ENCODE peak calls at places on chromosomes 7 and 10, in five cellular contexts. Q is HEK293T, A is GM12878, L is NT2/D1, B is HepG2. U is an unnamed sample.
A peak's percentile ranks its signal among the peaks of the same experiment; 100 is the strongest.

GRCh38 chr10:49281461-49281860 is 17.5 kb upstream of the C10orf71 start:
- DNase-seq in Q (peak; percentile 27), A (no peak), B (no peak), L (no peak), U (peak; percentile 93)

GRCh38 chr7:155754165-155754564 is 58.1 kb downstream of the SHH start:
- DNase-seq in B (no peak), L (no peak), Q (no peak), A (no peak), U (no peak)

GRCh38 chr7:7274782-7275181 is 92.4 kb downstream of the C1GALT1 start:
- DNase-seq in B (no peak), L (peak; percentile 18), A (no peak), Q (no peak), U (no peak)

GRCh38 chr7:155145477-155146255 is 75.5 kb downstream of the HTR5A start:
- DNase-seq in Q (no peak), B (no peak), L (no peak), A (no peak), U (no peak)

GRCh38 chr10:1612910-1613309 is 124.4 kb downstream of the ADARB2 start:
- DNase-seq in B (no peak), L (no peak), Q (no peak), A (no peak), U (no peak)

GRCh38 chr10:89414879-89415821 is 782 bp downstream of the IFIT5 start:
- DNase-seq in L (no peak), B (no peak), Q (peak; percentile 43), A (no peak), U (no peak)

GRCh38 chr10:33263453-33263852 is 71.0 kb downstream of the NRP1 start:
- DNase-seq in L (no peak), B (no peak), Q (no peak), A (no peak), U (no peak)

GRCh38 chr7:94135180-94135579 is 131.0 kb upstream of the BET1 start:
- DNase-seq in B (no peak), A (no peak), L (no peak), Q (no peak), U (no peak)

GRCh38 chr10:110137142-110137545 is 70.3 kb upstream of the MXI1 start:
- DNase-seq in Q (peak; percentile 71), L (no peak), A (peak; percentile 48), B (peak; percentile 76), U (no peak)

GRCh38 chr10:110129490-110129889 is 77.9 kb upstream of the MXI1 start:
- DNase-seq in B (no peak), L (no peak), A (no peak), Q (no peak), U (no peak)

GRCh38 chr10:110138197-110138812 is 69.1 kb upstream of the MXI1 start:
- DNase-seq in Q (no peak), L (no peak), B (peak; percentile 65), A (no peak), U (no peak)

DNA sequence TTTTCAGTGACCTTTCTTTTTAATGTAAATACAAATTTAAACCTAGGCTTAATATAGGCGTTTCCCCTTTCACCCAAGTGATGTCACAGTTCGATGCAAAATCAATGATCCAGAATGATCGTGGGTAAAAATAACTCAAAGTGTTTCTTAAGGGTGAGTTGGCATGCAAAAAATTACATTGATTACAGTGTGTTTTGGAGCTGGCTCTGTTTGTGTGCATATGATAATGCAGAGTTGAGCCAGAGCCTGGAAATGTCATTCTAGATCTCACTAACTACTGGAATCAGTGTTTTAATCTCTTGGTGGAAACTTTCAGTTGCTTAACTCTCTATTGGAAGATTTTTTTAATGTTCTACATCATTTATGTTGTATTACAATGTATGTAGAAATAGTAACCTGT is 72.5 kb upstream of the MXI1 start:
- DNase-seq in L (no peak), Q (no peak), B (no peak), A (no peak), U (no peak)
- TF ChIP-seq SUZ12 in L (no peak), Q (no peak), B (no peak), A (no peak), U (no peak)

GRCh38 chr10:7053195-7053594 is 357.6 kb downstream of the SFMBT2 start:
- DNase-seq in B (no peak), L (no peak), Q (no peak), A (no peak), U (no peak)

GRCh38 chr10:7056216-7056615 is 354.6 kb downstream of the SFMBT2 start:
- DNase-seq in Q (no peak), B (no peak), A (no peak), L (no peak), U (no peak)

DNA sequence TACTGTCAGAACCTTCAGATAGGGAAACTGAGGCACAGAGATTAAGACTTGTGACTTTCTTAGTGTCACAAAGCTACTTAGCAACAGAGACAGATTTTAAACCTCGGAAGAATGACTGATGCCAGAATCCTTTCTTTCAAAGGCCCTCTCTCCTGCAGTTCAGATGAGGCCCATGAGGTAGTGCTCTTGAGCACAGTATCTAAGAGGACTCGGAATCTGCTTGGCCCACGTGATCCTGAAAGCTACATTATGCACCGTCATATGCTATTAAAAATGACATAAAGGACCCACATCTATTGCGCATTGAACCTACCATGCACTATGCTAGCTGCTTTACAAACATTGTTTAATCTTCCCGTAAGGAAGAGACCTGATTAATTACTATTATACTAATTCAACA is 355.9 kb downstream of the SFMBT2 start:
- DNase-seq in Q (peak; percentile 63), L (peak; percentile 16), B (no peak), A (no peak), U (peak; percentile 15)
- TF ChIP-seq SUZ12 in Q (no peak), L (no peak), B (no peak), A (no peak), U (no peak)

GRCh38 chr10:79414714-79415113 is 30.7 kb downstream of the ZCCHC24 start:
- DNase-seq in L (no peak), B (no peak), A (no peak), Q (no peak), U (no peak)

GRCh38 chr10:79412516-79412915 is 32.9 kb downstream of the ZCCHC24 start:
- DNase-seq in Q (no peak), A (no peak), L (no peak), B (no peak), U (no peak)

GRCh38 chr10:79410315-79411094 is 34.9 kb downstream of the ZCCHC24 start:
- DNase-seq in Q (no peak), L (no peak), A (no peak), B (no peak), U (no peak)

GRCh38 chr10:79411546-79412495 is 33.6 kb downstream of the ZCCHC24 start:
- DNase-seq in A (no peak), L (no peak), B (no peak), Q (no peak), U (no peak)

DNA sequence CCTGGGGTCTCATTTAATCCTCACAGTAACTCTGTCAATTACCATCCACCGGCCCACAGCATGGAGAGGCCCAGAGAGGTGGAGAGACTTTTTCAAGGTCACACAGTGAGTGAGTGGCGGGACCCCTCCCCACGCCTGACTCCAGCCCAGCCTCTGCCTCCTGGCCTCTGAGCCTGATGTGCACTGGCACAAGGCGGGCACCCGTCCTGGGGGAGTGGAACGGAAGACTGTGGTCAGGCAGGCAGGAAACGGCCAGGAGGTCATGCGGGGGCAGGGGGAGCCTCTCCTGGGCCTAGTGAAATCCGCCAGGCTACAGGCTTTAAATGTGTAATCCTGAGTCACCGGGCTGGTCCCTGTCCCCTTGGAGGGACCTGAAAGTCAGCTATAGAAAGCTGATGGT is 32.2 kb downstream of the ZCCHC24 start:
- DNase-seq in L (no peak), B (no peak), A (no peak), Q (no peak), U (no peak)
- TF ChIP-seq SUZ12 in L (no peak), B (no peak), A (no peak), Q (no peak), U (no peak)

GRCh38 chr10:120503695-120504094 is 46.7 kb downstream of the PLPP4 start:
- DNase-seq in L (no peak), B (no peak), A (no peak), Q (no peak), U (no peak)
- TF ChIP-seq SUZ12 in L (no peak), B (no peak), A (no peak), Q (no peak), U (no peak)

GRCh38 chr7:45680776-45681175 is 106.6 kb downstream of the ADCY1 start:
- DNase-seq in B (no peak), Q (no peak), A (no peak), L (no peak), U (no peak)
- TF ChIP-seq SUZ12 in B (no peak), Q (no peak), A (no peak), L (no peak), U (no peak)

U was measured in H1.